ENCODE peak calls at places on chromosomes 7 and 10, in ten cellular contexts. N, A, U, Z, T, M, E, B, F and D are unnamed samples.

GRCh38 chr7:135620980-135621850 is 41.1 kb upstream of the STMP1 start:
- DNase-seq in N (peak), A (peak), U (peak), Z (peak), T (peak), M (peak), E (peak), B (no peak), F (peak), D (peak)

GRCh38 chr7:128163473-128163872 is 77.6 kb upstream of the LEP start:
- DNase-seq in N (peak), A (no peak), U (no peak), Z (no peak), T (no peak), M (no peak), E (no peak), B (no peak), F (no peak), D (no peak)

GRCh38 chr10:99619090-99619800 is 994 bp downstream of the SLC25A28 start:
- DNase-seq in N (peak), A (peak), U (no peak), Z (peak), T (peak), M (no peak), E (no peak), B (no peak), F (no peak), D (no peak)

GRCh38 chr10:19908991-19909699 is 92.9 kb downstream of the PLXDC2 start:
- DNase-seq in N (no peak), A (no peak), U (no peak), Z (no peak), T (no peak), M (no peak), E (no peak), B (no peak), F (no peak), D (no peak)

GRCh38 chr10:71714592-71714991 is 5.0 kb downstream of the C10orf105 start:
- DNase-seq in N (no peak), A (no peak), U (no peak), Z (no peak), T (no peak), M (no peak), E (no peak), B (no peak), F (no peak), D (no peak)

GRCh38 chr10:75367098-75367497 is 34.5 kb downstream of the ZNF503 start:
- DNase-seq in N (peak), A (no peak), U (no peak), Z (no peak), T (no peak), M (no peak), E (no peak), B (no peak), F (no peak), D (no peak)

GRCh38 chr10:74255800-74256422 is 104.9 kb downstream of the ADK start:
- DNase-seq in N (peak), A (no peak), U (no peak), Z (no peak), T (no peak), M (no peak), E (no peak), B (no peak), F (no peak), D (no peak)

GRCh38 chr7:7188091-7188490 is 5.7 kb downstream of the C1GALT1 start:
- DNase-seq in N (no peak), A (no peak), U (no peak), Z (no peak), T (no peak), M (no peak), E (no peak), B (no peak), F (no peak), D (no peak)

GRCh38 chr10:33087142-33087541 is 129.1 kb upstream of the ITGB1 start:
- DNase-seq in N (no peak), A (no peak), U (no peak), Z (no peak), T (no peak), M (no peak), E (no peak), B (no peak), F (no peak), D (no peak)

GRCh38 chr7:157676001-157676400 is 339.2 kb downstream of the DNAJB6 start:
- DNase-seq in N (no peak), A (no peak), U (no peak), Z (no peak), T (no peak), M (no peak), E (peak), B (no peak), F (no peak), D (no peak)

GRCh38 chr7:2978403-2978802 is 65.3 kb downstream of the CARD11 start:
- DNase-seq in N (no peak), A (peak), U (no peak), Z (peak), T (no peak), M (no peak), E (peak), B (peak), F (no peak), D (no peak)

GRCh38 chr7:159093351-159093971 is 51.2 kb downstream of the VIPR2 start:
- DNase-seq in N (no peak), A (no peak), U (no peak), Z (no peak), T (no peak), M (no peak), E (peak), B (no peak), F (no peak), D (no peak)

GRCh38 chr10:44161196-44161595 is 223.7 kb downstream of the CXCL12 start:
- DNase-seq in N (no peak), A (no peak), U (no peak), Z (no peak), T (no peak), M (no peak), E (no peak), B (no peak), F (no peak), D (no peak)

GRCh38 chr10:124906551-124907001 is 35.3 kb upstream of the ZRANB1 start:
- DNase-seq in N (peak), A (no peak), U (peak), Z (no peak), T (peak), M (no peak), E (no peak), B (no peak), F (no peak), D (no peak)

GRCh38 chr10:74704629-74705360 is 121.6 kb upstream of the KAT6B start:
- DNase-seq in N (no peak), A (no peak), U (no peak), Z (no peak), T (peak), M (no peak), E (no peak), B (no peak), F (no peak), D (no peak)

GRCh38 chr10:64011871-64012714 is 490.9 kb downstream of the REEP3 start:
- DNase-seq in N (no peak), A (no peak), U (no peak), Z (no peak), T (no peak), M (no peak), E (no peak), B (no peak), F (no peak), D (no peak)

GRCh38 chr10:31961264-31961663 is 32.6 kb upstream of the ARHGAP12 start:
- DNase-seq in N (no peak), A (no peak), U (no peak), Z (no peak), T (no peak), M (no peak), E (no peak), B (no peak), F (no peak), D (peak)

GRCh38 chr7:47424523-47424922 is 157.4 kb downstream of the TNS3 start:
- DNase-seq in N (no peak), A (no peak), U (no peak), Z (no peak), T (no peak), M (no peak), E (peak), B (no peak), F (no peak), D (no peak)

GRCh38 chr10:15384154-15384553 is 13.1 kb upstream of the FAM171A1 start:
- DNase-seq in N (peak), A (no peak), U (peak), Z (no peak), T (peak), M (no peak), E (no peak), B (no peak), F (no peak), D (no peak)

GRCh38 chr7:21261627-21262564 is 166.0 kb upstream of the SP4 start:
- DNase-seq in N (peak), A (peak), U (peak), Z (peak), T (no peak), M (peak), E (peak), B (no peak), F (no peak), D (no peak)

GRCh38 chr7:30750574-30751256 is 1.2 kb upstream of the INMT start:
- DNase-seq in N (peak), A (no peak), U (peak), Z (no peak), T (peak), M (no peak), E (peak), B (peak), F (peak), D (no peak)

GRCh38 chr7:17123020-17123419 is 175.4 kb upstream of the AHR start:
- DNase-seq in N (peak), A (no peak), U (peak), Z (peak), T (peak), M (no peak), E (no peak), B (no peak), F (no peak), D (no peak)

GRCh38 chr7:120404042-120404441 is 131.1 kb downstream of the KCND2 start:
- DNase-seq in N (peak), A (no peak), U (no peak), Z (peak), T (no peak), M (no peak), E (no peak), B (no peak), F (no peak), D (no peak)

GRCh38 chr7:3309140-3309539 is 8.1 kb downstream of the SDK1 start:
- DNase-seq in N (no peak), A (no peak), U (no peak), Z (no peak), T (peak), M (no peak), E (no peak), B (no peak), F (no peak), D (no peak)

GRCh38 chr10:76115131-76115470 is 683.7 kb downstream of the LRMDA start:
- DNase-seq in N (no peak), A (no peak), U (no peak), Z (no peak), T (no peak), M (no peak), E (no peak), B (no peak), F (no peak), D (no peak)

DNA sequence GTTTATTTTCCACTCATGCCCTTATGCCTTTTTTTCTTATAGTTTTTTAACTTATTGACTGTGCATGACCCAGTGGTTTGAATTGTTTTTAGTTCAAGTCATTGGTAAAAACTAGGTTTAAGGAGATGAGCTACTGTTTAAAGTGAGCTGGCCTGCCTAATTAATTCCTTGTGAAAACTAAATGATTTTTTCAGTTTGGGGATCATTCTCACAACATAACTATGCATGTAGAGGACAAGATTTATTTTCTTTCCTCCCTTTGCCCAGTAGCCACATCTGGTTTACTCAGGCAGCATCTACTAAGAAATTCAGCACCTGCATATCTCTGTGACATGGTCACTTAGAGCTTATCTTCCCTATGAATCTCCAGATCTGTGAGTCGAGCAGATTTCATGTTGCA is 1.7 kb downstream of the ADO start:
- DNase-seq in N (peak), A (no peak), U (no peak), Z (no peak), T (peak), M (no peak), E (no peak), B (no peak), F (no peak), D (no peak)
- H3K4me3 ChIP-seq in N (peak), A (peak), U (peak), Z (peak), T (peak), M (peak), E (peak), B (peak), F (peak), D (peak)

GRCh38 chr7:27244488-27245123 is 2.0 kb downstream of the EVX1 start:
- DNase-seq in N (no peak), A (no peak), U (no peak), Z (no peak), T (no peak), M (no peak), E (peak), B (no peak), F (no peak), D (no peak)

GRCh38 chr7:27245798-27246691 is 3.4 kb downstream of the EVX1 start:
- DNase-seq in N (peak), A (no peak), U (no peak), Z (no peak), T (peak), M (peak), E (peak), B (no peak), F (no peak), D (no peak)

GRCh38 chr7:27247000-27247399 is 4.4 kb downstream of the EVX1 start:
- DNase-seq in N (no peak), A (no peak), U (no peak), Z (no peak), T (no peak), M (no peak), E (no peak), B (no peak), F (no peak), D (no peak)

GRCh38 chr7:27243340-27244163 is 950 bp downstream of the EVX1 start:
- DNase-seq in N (no peak), A (no peak), U (no peak), Z (no peak), T (no peak), M (no peak), E (peak), B (no peak), F (no peak), D (no peak)

DNA sequence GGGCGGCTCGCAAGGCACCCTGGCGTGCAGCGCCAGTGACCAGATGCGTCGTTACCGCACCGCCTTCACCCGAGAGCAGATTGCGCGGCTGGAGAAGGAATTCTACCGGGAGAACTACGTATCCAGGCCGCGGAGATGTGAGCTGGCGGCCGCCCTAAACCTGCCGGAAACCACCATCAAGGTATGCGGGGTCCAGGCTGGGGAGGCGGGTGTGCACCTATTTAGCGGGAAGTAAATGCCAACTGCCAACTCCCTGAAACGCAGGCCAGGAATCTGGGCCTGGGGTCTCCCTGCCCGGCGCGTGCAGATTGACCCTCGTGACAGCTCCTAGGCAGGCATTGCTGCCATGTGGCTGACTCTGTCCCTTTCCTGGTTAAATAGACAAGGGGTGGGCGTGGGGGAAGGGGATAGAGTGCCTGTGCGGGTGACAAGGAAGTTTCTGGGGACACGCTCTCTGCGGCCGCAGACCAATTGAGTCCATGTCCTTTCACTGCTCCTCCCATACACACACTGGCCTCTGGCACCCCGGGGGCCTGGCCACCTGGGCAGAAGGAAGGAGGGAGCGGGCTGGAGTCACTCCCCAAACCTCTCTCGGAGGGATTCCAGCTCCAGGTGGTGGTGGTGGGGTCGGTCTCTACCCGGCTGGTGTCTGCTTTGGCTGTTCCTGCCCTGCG is 2.7 kb downstream of the EVX1 start:
- DNase-seq in N (no peak), A (no peak), U (no peak), Z (no peak), T (no peak), M (no peak), E (no peak), B (no peak), F (no peak), D (no peak)
- H3K4me3 ChIP-seq in N (peak), A (no peak), U (no peak), Z (no peak), T (no peak), M (no peak), E (no peak), B (peak), F (no peak), D (peak)

DNA sequence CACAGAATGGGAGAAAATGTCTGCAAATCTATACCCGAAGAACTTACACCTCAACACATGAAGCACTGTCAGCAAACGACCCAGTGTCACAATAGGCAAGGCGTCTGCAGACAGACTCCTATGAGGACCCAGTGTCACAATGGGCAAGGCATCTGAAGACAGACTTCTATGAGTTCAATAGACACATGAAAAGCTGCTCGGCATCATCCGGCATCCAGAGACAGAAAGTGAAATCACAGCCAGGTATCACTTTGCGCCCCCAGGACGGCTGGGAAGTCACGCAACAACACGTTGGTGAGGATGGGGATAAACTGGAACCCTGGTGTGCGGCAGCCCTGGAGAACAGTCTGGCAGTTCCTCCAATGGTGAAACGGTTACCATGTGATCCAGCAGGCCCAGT is 273.2 kb downstream of the ELFN1 start:
- DNase-seq in N (no peak), A (no peak), U (no peak), Z (no peak), T (no peak), M (no peak), E (no peak), B (peak), F (no peak), D (no peak)
- H3K4me3 ChIP-seq in N (no peak), A (no peak), U (no peak), Z (no peak), T (no peak), M (no peak), E (no peak), B (no peak), F (no peak), D (no peak)

GRCh38 chr7:143289421-143289820 is 1.3 kb downstream of the CASP2 start:
- DNase-seq in N (peak), A (no peak), U (no peak), Z (no peak), T (peak), M (no peak), E (no peak), B (no peak), F (no peak), D (no peak)

GRCh38 chr7:143287935-143288826 is at the start of gene CASP2:
- DNase-seq in N (peak), A (peak), U (peak), Z (peak), T (peak), M (peak), E (peak), B (peak), F (peak), D (peak)

GRCh38 chr7:143288836-143289235 is 685 bp downstream of the CASP2 start:
- DNase-seq in N (peak), A (no peak), U (peak), Z (peak), T (peak), M (no peak), E (no peak), B (no peak), F (no peak), D (no peak)

GRCh38 chr7:143292873-143293272 is 4.7 kb downstream of the CASP2 start:
- DNase-seq in N (no peak), A (no peak), U (no peak), Z (no peak), T (no peak), M (no peak), E (no peak), B (no peak), F (no peak), D (no peak)

GRCh38 chr7:143290293-143290692 is 2.1 kb downstream of the CASP2 start:
- DNase-seq in N (no peak), A (no peak), U (no peak), Z (no peak), T (no peak), M (no peak), E (no peak), B (no peak), F (no peak), D (no peak)
- H3K4me3 ChIP-seq in N (peak), A (peak), U (no peak), Z (no peak), T (peak), M (peak), E (peak), B (peak), F (no peak), D (peak)

GRCh38 chr7:24908757-24909156 is 71.2 kb downstream of the OSBPL3 start:
- DNase-seq in N (no peak), A (no peak), U (no peak), Z (no peak), T (no peak), M (no peak), E (no peak), B (no peak), F (no peak), D (no peak)

GRCh38 chr7:24910551-24911212 is 69.3 kb downstream of the OSBPL3 start:
- DNase-seq in N (no peak), A (no peak), U (no peak), Z (no peak), T (no peak), M (no peak), E (peak), B (no peak), F (no peak), D (no peak)

GRCh38 chr7:24912424-24912823 is 67.6 kb downstream of the OSBPL3 start:
- DNase-seq in N (no peak), A (no peak), U (no peak), Z (no peak), T (no peak), M (no peak), E (no peak), B (no peak), F (no peak), D (no peak)

GRCh38 chr7:24912874-24913514 is 67.0 kb downstream of the OSBPL3 start:
- DNase-seq in N (no peak), A (no peak), U (no peak), Z (no peak), T (no peak), M (no peak), E (no peak), B (no peak), F (no peak), D (no peak)

DNA sequence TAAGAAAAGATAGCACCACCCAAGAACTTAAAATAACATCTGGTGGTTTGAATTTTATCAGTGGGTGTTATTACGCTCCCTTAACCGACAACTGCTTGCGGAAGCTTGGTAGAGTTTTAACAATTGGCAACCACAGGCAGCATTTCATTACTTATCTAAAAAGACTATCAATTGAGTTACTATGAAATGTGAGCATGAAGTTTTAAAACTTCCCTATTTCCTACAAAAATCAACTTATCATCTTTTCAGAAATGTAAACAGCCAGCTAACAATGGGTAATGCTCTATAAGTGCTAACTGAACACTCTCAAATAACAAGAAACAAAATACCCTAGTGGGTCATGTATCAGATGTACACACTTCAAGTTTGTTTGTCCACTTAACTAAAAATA is 68.8 kb downstream of the OSBPL3 start:
- DNase-seq in N (no peak), A (peak), U (no peak), Z (peak), T (no peak), M (no peak), E (no peak), B (no peak), F (no peak), D (no peak)
- H3K4me3 ChIP-seq in N (no peak), A (peak), U (no peak), Z (no peak), T (no peak), M (no peak), E (no peak), B (no peak), F (no peak), D (no peak)

GRCh38 chr10:103856497-103857175 is 1.3 kb upstream of the SH3PXD2A start:
- DNase-seq in N (no peak), A (no peak), U (no peak), Z (no peak), T (no peak), M (no peak), E (no peak), B (no peak), F (no peak), D (no peak)
- H3K4me3 ChIP-seq in N (no peak), A (no peak), U (no peak), Z (no peak), T (no peak), M (no peak), E (peak), B (peak), F (no peak), D (no peak)